ENCODE peak calls at places on chromosomes 1 and 21, in six cellular contexts. G is upper lobe of left lung, Q is HepG2, T is K562, H is A549, O is GM12878. I is an unnamed sample.

GRCh38 chr1:9900142-9901043 is 9.7 kb downstream of the CTNNBIP1 start:
- ATAC-seq in G (peak; percentile 95), Q (peak; percentile 92), T (peak; percentile 48), H (peak; percentile 44), O (peak; percentile 83), I (peak; percentile 85)

GRCh38 chr1:172545349-172546004 is 12.5 kb downstream of the SUCO start:
- ATAC-seq in G (no peak), Q (no peak), T (peak; percentile 11), H (no peak), O (peak; percentile 87), I (no peak)

GRCh38 chr1:79887059-79887458 is 880.5 kb upstream of the ADGRL4 start:
- ATAC-seq in G (no peak), Q (no peak), T (no peak), H (no peak), O (no peak), I (no peak)

GRCh38 chr1:234746798-234747196 is 136.8 kb upstream of the IRF2BP2 start:
- ATAC-seq in G (no peak), Q (no peak), T (peak; percentile 13), H (no peak), O (no peak), I (no peak)

GRCh38 chr1:40232444-40232843 is 15.3 kb upstream of the TMCO2 start:
- ATAC-seq in G (no peak), Q (no peak), T (no peak), H (no peak), O (peak; percentile 99), I (no peak)

GRCh38 chr21:42144679-42145568 is 73.8 kb downstream of the UMODL1 start:
- ATAC-seq in G (no peak), Q (peak; percentile 22), T (no peak), H (peak; percentile 33), O (peak; percentile 70), I (no peak)

GRCh38 chr1:220226752-220227151 is 45.5 kb downstream of the RAB3GAP2 start:
- ATAC-seq in G (no peak), Q (no peak), T (peak; percentile 15), H (no peak), O (no peak), I (no peak)

GRCh38 chr1:156656779-156657160 is 14.9 kb downstream of the BCAN start:
- ATAC-seq in G (no peak), Q (no peak), T (no peak), H (no peak), O (no peak), I (no peak)

GRCh38 chr1:118151312-118151937 is 33.6 kb downstream of the SPAG17 start:
- ATAC-seq in G (peak; percentile 46), Q (no peak), T (peak; percentile 76), H (peak; percentile 32), O (peak; percentile 44), I (no peak)

GRCh38 chr1:177472567-177472966 is 301.8 kb downstream of the BRINP2 start:
- ATAC-seq in G (no peak), Q (no peak), T (no peak), H (no peak), O (no peak), I (no peak)

GRCh38 chr1:89531480-89532139 is 7.0 kb downstream of the LRRC8B start:
- ATAC-seq in G (no peak), Q (no peak), T (no peak), H (no peak), O (no peak), I (no peak)

GRCh38 chr1:174841747-174842146 is 158.0 kb upstream of the CACYBP start:
- ATAC-seq in G (no peak), Q (no peak), T (no peak), H (no peak), O (peak; percentile 44), I (no peak)

GRCh38 chr1:54475357-54476230 is 69.4 kb upstream of the SSBP3 start:
- ATAC-seq in G (peak; percentile 32), Q (no peak), T (peak; percentile 2), H (no peak), O (peak; percentile 48), I (no peak)

GRCh38 chr1:95604784-95605183 is 370.8 kb downstream of the RWDD3 start:
- ATAC-seq in G (no peak), Q (no peak), T (no peak), H (no peak), O (no peak), I (no peak)

GRCh38 chr1:43919906-43920305 is 13.7 kb upstream of the ARTN start:
- ATAC-seq in G (no peak), Q (no peak), T (peak; percentile 21), H (no peak), O (no peak), I (no peak)

GRCh38 chr1:164767257-164768044 is 208.5 kb downstream of the PBX1 start:
- ATAC-seq in G (peak; percentile 38), Q (no peak), T (no peak), H (peak; percentile 68), O (no peak), I (peak; percentile 54)

GRCh38 chr1:65393345-65393744 is 27.1 kb upstream of the LEPR start:
- ATAC-seq in G (no peak), Q (no peak), T (peak; percentile 29), H (no peak), O (peak; percentile 95), I (no peak)

GRCh38 chr1:88946845-88947244 is 45.6 kb downstream of the KYAT3 start:
- ATAC-seq in G (peak; percentile 29), Q (peak; percentile 31), T (peak; percentile 68), H (no peak), O (no peak), I (no peak)

GRCh38 chr1:29945426-29945825 is 709.1 kb downstream of the PTPRU start:
- ATAC-seq in G (no peak), Q (no peak), T (no peak), H (no peak), O (no peak), I (no peak)

GRCh38 chr1:150841626-150842025 is 33.6 kb upstream of the CTSK start:
- ATAC-seq in G (no peak), Q (no peak), T (no peak), H (no peak), O (peak; percentile 54), I (no peak)

GRCh38 chr1:226702318-226702956 is 36.6 kb downstream of the ITPKB start:
- ATAC-seq in G (peak; percentile 80), Q (no peak), T (peak; percentile 30), H (peak; percentile 18), O (no peak), I (peak; percentile 71)

GRCh38 chr1:174998569-174999215 is 1.1 kb upstream of the CACYBP start:
- ATAC-seq in G (peak; percentile 55), Q (peak; percentile 19), T (peak; percentile 6), H (peak; percentile 27), O (peak; percentile 47), I (no peak)

GRCh38 chr1:84493747-84494146 is 12.4 kb upstream of the SPATA1 start:
- ATAC-seq in G (no peak), Q (no peak), T (no peak), H (no peak), O (peak; percentile 49), I (no peak)

GRCh38 chr1:66773227-66773626 is 21.0 kb downstream of the DYNLT5 start:
- ATAC-seq in G (no peak), Q (no peak), T (peak; percentile 26), H (no peak), O (no peak), I (no peak)

GRCh38 chr1:234093741-234094140 is 189.3 kb downstream of the SLC35F3 start:
- ATAC-seq in G (peak; percentile 67), Q (peak; percentile 46), T (no peak), H (no peak), O (no peak), I (peak; percentile 31)

GRCh38 chr1:87450615-87451209 is 122.0 kb downstream of the LMO4 start:
- ATAC-seq in G (no peak), Q (peak; percentile 90), T (peak; percentile 98), H (peak; percentile 23), O (peak; percentile 10), I (no peak)

GRCh38 chr1:211343607-211344334 is 17.1 kb downstream of the TRAF5 start:
- ATAC-seq in G (peak; percentile 46), Q (no peak), T (peak; percentile 37), H (no peak), O (no peak), I (no peak)

GRCh38 chr21:37074546-37074945 is 1.5 kb downstream of the TTC3 start:
- ATAC-seq in G (no peak), Q (no peak), T (no peak), H (no peak), O (no peak), I (no peak)

GRCh38 chr21:14684071-14684470 is 138.0 kb upstream of the SAMSN1 start:
- ATAC-seq in G (no peak), Q (no peak), T (peak; percentile 24), H (no peak), O (peak; percentile 52), I (no peak)

GRCh38 chr21:45026833-45027232 is 47.5 kb upstream of the ADARB1 start:
- ATAC-seq in G (no peak), Q (peak; percentile 26), T (peak; percentile 84), H (no peak), O (no peak), I (no peak)
- H3K9me3 ChIP-seq in G (no peaks in the 10 kb centered on the region), Q (no peaks in the 10 kb centered on the region), T (peaks cover 4% of the 10 kb centered on the region), H (no peaks in the 10 kb centered on the region), O (no peaks in the 10 kb centered on the region), I (no peaks in the 10 kb centered on the region)

DNA sequence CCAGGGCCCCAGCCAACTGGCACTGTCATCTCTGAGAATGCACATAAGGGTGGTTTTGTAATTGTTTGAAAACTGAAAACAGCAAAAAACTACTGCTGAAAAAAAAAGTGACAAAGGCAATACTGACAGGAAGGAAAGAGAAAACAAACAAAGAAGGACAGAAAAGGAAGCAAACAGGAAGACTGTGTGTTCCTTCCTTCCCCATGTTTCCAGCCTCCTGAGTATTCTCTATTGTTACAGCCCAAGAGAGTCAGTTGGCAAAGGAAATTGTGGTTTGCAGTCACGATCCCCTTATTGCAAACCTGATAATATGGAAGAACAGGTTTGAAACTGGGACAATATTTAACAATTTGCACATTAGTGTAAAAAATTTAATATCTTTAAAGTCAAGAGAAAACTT is 1177.6 kb downstream of the PLA2G4A start:
- ATAC-seq in G (no peak), Q (no peak), T (no peak), H (no peak), O (no peak), I (no peak)
- H3K4me3 ChIP-seq in G (no peak overlapping the region), Q (no peak overlapping the region), T (no peak overlapping the region), H (no peak overlapping the region), O (no peak overlapping the region), I (no peak overlapping the region)

DNA sequence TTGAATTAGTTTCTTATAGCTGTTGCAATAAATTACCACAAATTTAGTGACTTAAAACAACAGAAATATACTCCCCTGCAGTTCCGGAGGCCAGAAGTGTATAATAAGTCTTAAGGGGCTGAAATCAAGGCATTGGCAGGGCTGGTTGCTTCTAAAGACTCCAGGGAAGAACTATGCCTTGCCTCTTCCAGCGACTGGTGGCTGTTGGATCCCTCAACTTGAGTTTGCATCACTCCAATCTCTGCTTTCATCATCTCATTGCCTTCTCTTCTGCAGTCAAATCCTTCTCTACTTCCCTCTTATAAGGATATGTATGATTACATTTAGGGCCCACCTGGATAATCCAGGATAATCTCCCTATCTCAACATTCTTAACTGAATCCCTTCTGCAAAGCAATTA is 19.1 kb upstream of the MED18 start:
- ATAC-seq in G (no peak), Q (no peak), T (no peak), H (no peak), O (no peak), I (no peak)
- TF ChIP-seq EP300 in G (no peak), Q (no peak), T (no peak), H (no peak), O (no peak), I (no peak)

DNA sequence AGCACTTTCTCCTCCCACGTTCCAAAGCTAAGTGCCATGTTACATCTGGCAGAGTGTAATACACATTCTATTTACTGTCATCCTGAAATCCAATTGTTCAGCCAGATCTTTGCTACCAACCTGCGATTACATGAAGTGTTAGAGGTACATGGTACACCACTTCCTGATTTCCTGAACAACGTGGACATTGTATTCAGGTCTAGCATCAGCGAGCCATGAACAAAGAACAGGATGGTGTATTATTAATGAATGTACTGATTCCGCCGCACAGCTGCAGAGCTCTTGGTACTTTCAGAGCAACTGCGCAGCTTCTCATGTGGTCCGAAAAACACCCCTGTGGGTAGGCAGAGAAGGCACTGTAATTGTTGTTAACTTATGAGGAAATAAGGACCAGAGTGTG is 511.3 kb downstream of the AJAP1 start:
- ATAC-seq in G (no peak), Q (no peak), T (no peak), H (no peak), O (no peak), I (no peak)
- H3K9me3 ChIP-seq in G (no peaks in the 10 kb centered on the region), Q (peaks cover 58% of the 10 kb centered on the region), T (peaks cover 3% of the 10 kb centered on the region), H (no peaks in the 10 kb centered on the region), O (no peaks in the 10 kb centered on the region), I (no peaks in the 10 kb centered on the region)

I was measured in gastroesophageal sphincter.